ENCODE peak calls at places on chromosomes 1 and 21, in eight cellular contexts. X is endodermal cell, B is heart right ventricle, K is left ventricle myocardium inferior, E is bronchial epithelial cell, F is AG10803, S is progenitor cell of endocrine pancreas, Z is AG09319. G is an unnamed sample.

GRCh38 chr1:3652538-3653285 is 396 bp downstream of the TP73 start:
- DNase-seq in X (peak; percentile 82), Z (no peak), F (no peak), S (no peak), E (no peak), B (no peak), K (no peak), G (peak; percentile 36)

GRCh38 chr1:229114315-229114714 is 156.6 kb upstream of the RAB4A start:
- DNase-seq in X (no peak), E (no peak), S (no peak), F (peak; percentile 3), B (no peak), K (no peak), Z (no peak), G (no peak)

GRCh38 chr1:58941471-58942289 is 157.8 kb upstream of the JUN start:
- DNase-seq in Z (no peak), K (no peak), E (no peak), X (no peak), S (no peak), B (no peak), F (no peak), G (no peak)

GRCh38 chr1:84967666-84968065 is 29.2 kb downstream of the MCOLN2 start:
- DNase-seq in K (no peak), Z (no peak), E (no peak), S (no peak), B (no peak), X (no peak), F (no peak), G (no peak)

GRCh38 chr1:200345516-200345915 is 64.3 kb downstream of the ZNF281 start:
- DNase-seq in S (no peak), B (no peak), Z (no peak), X (no peak), F (peak; percentile 72), E (no peak), K (no peak), G (no peak)

GRCh38 chr1:27145934-27146354 is 9.0 kb downstream of the SLC9A1 start:
- DNase-seq in K (no peak), F (peak; percentile 79), E (peak; percentile 79), Z (peak; percentile 59), B (no peak), X (peak; percentile 49), S (no peak), G (no peak)

GRCh38 chr1:14961661-14962267 is 191.8 kb upstream of the TMEM51 start:
- DNase-seq in X (no peak), K (no peak), B (no peak), E (peak; percentile 18), F (no peak), S (no peak), Z (no peak), G (no peak)

GRCh38 chr1:111370871-111371270 is 56.7 kb downstream of the OVGP1 start:
- DNase-seq in K (no peak), S (no peak), F (no peak), B (no peak), Z (no peak), E (no peak), X (no peak), G (no peak)

GRCh38 chr1:8428441-8428840 is 110.5 kb downstream of the SLC45A1 start:
- DNase-seq in S (no peak), E (no peak), X (no peak), Z (no peak), F (no peak), K (no peak), B (no peak), G (no peak)

GRCh38 chr21:21007606-21008005 is 9.4 kb downstream of the NCAM2 start:
- DNase-seq in F (peak; percentile 3), B (no peak), X (no peak), Z (no peak), S (no peak), K (no peak), E (no peak), G (no peak)

GRCh38 chr1:230288641-230289349 is 137.3 kb downstream of the PGBD5 start:
- DNase-seq in B (no peak), X (no peak), F (no peak), K (no peak), S (no peak), Z (no peak), E (no peak), G (no peak)

GRCh38 chr1:65469126-65469888 is 48.8 kb downstream of the LEPR start:
- DNase-seq in K (no peak), B (no peak), F (no peak), X (no peak), S (no peak), Z (no peak), E (no peak), G (no peak)

GRCh38 chr1:161070737-161071136 is 1.0 kb upstream of the ARHGAP30 start:
- DNase-seq in Z (no peak), S (no peak), B (no peak), K (no peak), F (no peak), X (no peak), E (peak; percentile 61), G (no peak)

GRCh38 chr1:161069731-161070270 is at the start of gene ARHGAP30:
- DNase-seq in E (no peak), X (peak; percentile 70), Z (no peak), K (peak; percentile 62), F (no peak), B (peak; percentile 59), S (no peak), G (no peak)

GRCh38 chr1:161072751-161073449 is 3.2 kb upstream of the ARHGAP30 start:
- DNase-seq in X (no peak), S (no peak), Z (no peak), K (no peak), B (no peak), F (no peak), E (no peak), G (no peak)

GRCh38 chr1:161073474-161074121 is 3.9 kb upstream of the ARHGAP30 start:
- DNase-seq in Z (no peak), X (no peak), K (no peak), F (no peak), E (peak; percentile 81), S (no peak), B (no peak), G (no peak)

GRCh38 chr1:161071886-161072371 is 2.2 kb upstream of the ARHGAP30 start:
- DNase-seq in K (peak; percentile 62), X (peak; percentile 90), B (peak; percentile 38), E (peak; percentile 38), F (peak; percentile 72), Z (peak; percentile 14), S (peak; percentile 41), G (peak; percentile 61)
- TF ChIP-seq CTCF in K (peak; percentile 68), X (peak; percentile 90), B (peak; percentile 62), E (peak; percentile 56), F (peak; percentile 76), Z (peak; percentile 60), S (peak; percentile 78), G (peak; percentile 67)

GRCh38 chr1:118931876-118932275 is 56.3 kb downstream of the TBX15 start:
- DNase-seq in K (no peak), F (no peak), B (no peak), Z (no peak), E (no peak), S (no peak), X (no peak), G (no peak)

GRCh38 chr1:118927826-118928225 is 60.3 kb downstream of the TBX15 start:
- DNase-seq in Z (no peak), X (no peak), F (peak; percentile 73), S (no peak), K (no peak), B (no peak), E (no peak), G (no peak)

GRCh38 chr1:118927421-118927820 is 60.7 kb downstream of the TBX15 start:
- DNase-seq in X (no peak), B (no peak), Z (no peak), S (no peak), K (no peak), E (no peak), F (peak; percentile 72), G (no peak)

GRCh38 chr1:118926261-118926660 is 61.9 kb downstream of the TBX15 start:
- DNase-seq in B (no peak), Z (no peak), K (no peak), S (no peak), X (no peak), F (no peak), E (no peak), G (no peak)

DNA sequence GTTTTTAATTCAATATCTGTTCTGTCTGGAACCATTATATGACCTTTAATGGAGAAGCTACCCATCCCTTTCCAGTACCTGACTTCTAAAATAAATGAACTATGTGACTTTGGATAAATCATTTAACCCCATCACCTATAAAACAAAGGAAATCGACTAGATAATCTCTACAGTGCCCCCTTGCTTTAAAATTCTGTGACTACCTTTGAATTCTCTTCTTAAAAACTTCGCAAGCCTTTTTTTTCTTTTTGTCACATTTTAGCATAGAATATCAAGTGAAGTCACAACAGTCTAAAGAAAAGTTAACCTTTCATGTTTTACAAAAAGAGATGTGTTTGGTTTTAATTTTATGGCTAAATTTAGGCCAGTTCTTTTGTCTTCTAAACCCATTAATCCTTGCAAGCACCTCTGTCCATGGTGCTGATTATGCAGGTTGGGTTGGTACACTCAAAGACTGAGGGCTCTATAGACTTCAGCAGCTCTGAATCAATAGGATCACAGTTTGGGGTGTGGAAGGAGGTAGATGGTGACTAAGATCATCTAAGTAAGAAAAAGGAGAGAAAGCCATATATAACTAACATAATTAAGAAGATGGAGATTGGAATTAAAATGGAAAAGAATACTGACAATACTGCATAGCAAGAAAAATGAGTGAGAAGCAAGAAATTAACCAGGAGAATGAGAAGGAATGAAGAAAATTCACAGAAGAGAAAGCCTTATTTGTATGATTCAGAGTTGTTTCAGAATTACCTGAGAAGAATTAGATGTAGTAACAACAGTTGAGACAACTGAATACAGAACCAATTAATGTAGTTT is 59.2 kb downstream of the TBX15 start:
- DNase-seq in X (peak; percentile 80), F (peak; percentile 29), S (peak; percentile 45), K (no peak), E (peak; percentile 27), Z (no peak), B (no peak), G (peak; percentile 35)
- TF ChIP-seq CTCF in X (peak; percentile 75), F (no peak), S (peak; percentile 27), K (no peak), E (no peak), Z (no peak), B (no peak), G (no peak)

GRCh38 chr1:19074902-19075721 is 118.6 kb upstream of the IFFO2 start:
- DNase-seq in E (peak; percentile 97), B (no peak), Z (no peak), S (no peak), X (no peak), F (no peak), K (no peak), G (no peak)
- TF ChIP-seq CTCF in E (no peak), B (no peak), Z (no peak), S (no peak), X (no peak), F (no peak), K (no peak), G (no peak)

DNA sequence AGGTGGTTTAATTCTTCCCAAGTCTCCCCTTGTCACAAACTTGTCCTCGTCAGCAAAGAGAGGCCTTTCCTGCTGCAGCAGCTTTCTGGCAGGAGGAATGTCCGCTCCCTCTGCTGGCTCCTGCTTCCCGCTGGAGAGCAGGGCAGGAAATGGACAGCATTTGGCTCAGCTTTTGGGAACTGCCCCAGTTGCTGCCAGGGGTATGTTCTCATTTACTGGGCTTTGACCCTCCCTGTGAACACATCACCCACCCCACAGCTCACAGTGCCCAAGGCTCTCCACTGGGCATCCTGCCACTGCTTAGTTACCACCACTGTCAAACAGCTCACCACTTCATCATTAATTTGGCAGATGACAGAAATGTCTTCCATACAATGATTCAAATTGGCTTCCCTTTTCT is 75.4 kb downstream of the MRPL37 start:
- DNase-seq in Z (peak; percentile 31), X (peak; percentile 67), B (peak; percentile 82), K (peak; percentile 70), S (no peak), F (peak; percentile 83), E (peak; percentile 59), G (peak; percentile 55)
- TF ChIP-seq CTCF in Z (peak; percentile 57), X (peak; percentile 18), B (peak; percentile 65), K (peak; percentile 59), S (no peak), F (peak; percentile 57), E (no peak), G (no peak)

G was measured in endothelial cell.